ENCODE peak calls at places on chromosomes 16 and 17, in five cellular contexts. One of them, this sample, is unnamed.

GRCh38 chr16:21990381-21990944 is 10.5 kb downstream of the PDZD9 start:
- DNase-seq in T47D: no peak
- DNase-seq in NCI-H1105 treated with DMSO at 0.1 percent for 48 hours: peak
- DNase-seq in iris pigment epithelial cell: no peak
- DNase-seq in stimulated activated CD8-positive, alpha-beta memory T cell treated with anti-CD3 and anti-CD28 coated beads, Interleukin-7, amount 100 ng/mL, for 1 hour: no peak
- DNase-seq in this sample: peak

GRCh38 chr17:42428141-42428944 is 5.3 kb upstream of the CAVIN1 start:
- DNase-seq in iris pigment epithelial cell: peak
- DNase-seq in stimulated activated CD8-positive, alpha-beta memory T cell treated with anti-CD3 and anti-CD28 coated beads, Interleukin-7, amount 100 ng/mL, for 1 hour: no peak
- DNase-seq in T47D: peak
- DNase-seq in NCI-H1105 treated with DMSO at 0.1 percent for 48 hours: peak
- DNase-seq in this sample: peak

GRCh38 chr17:40122466-40122943 is 734 bp downstream of the MSL1 start:
- DNase-seq in iris pigment epithelial cell: peak
- DNase-seq in stimulated activated CD8-positive, alpha-beta memory T cell treated with anti-CD3 and anti-CD28 coated beads, Interleukin-7, amount 100 ng/mL, for 1 hour: no peak
- DNase-seq in NCI-H1105 treated with DMSO at 0.1 percent for 48 hours: peak
- DNase-seq in T47D: peak
- DNase-seq in this sample: peak

GRCh38 chr17:43536236-43537088 is 9.7 kb downstream of the ETV4 start:
- DNase-seq in T47D: no peak
- DNase-seq in iris pigment epithelial cell: peak
- DNase-seq in NCI-H1105 treated with DMSO at 0.1 percent for 48 hours: no peak
- DNase-seq in stimulated activated CD8-positive, alpha-beta memory T cell treated with anti-CD3 and anti-CD28 coated beads, Interleukin-7, amount 100 ng/mL, for 1 hour: no peak
- DNase-seq in this sample: peak

GRCh38 chr16:58511933-58512815 is 3.1 kb upstream of the SETD6 start:
- DNase-seq in T47D: no peak
- DNase-seq in NCI-H1105 treated with DMSO at 0.1 percent for 48 hours: peak
- DNase-seq in iris pigment epithelial cell: peak
- DNase-seq in stimulated activated CD8-positive, alpha-beta memory T cell treated with anti-CD3 and anti-CD28 coated beads, Interleukin-7, amount 100 ng/mL, for 1 hour: peak
- DNase-seq in this sample: peak

GRCh38 chr17:41738077-41738800 is 3.8 kb upstream of the HAP1 start:
- DNase-seq in stimulated activated CD8-positive, alpha-beta memory T cell treated with anti-CD3 and anti-CD28 coated beads, Interleukin-7, amount 100 ng/mL, for 1 hour: peak
- DNase-seq in iris pigment epithelial cell: peak
- DNase-seq in T47D: peak
- DNase-seq in NCI-H1105 treated with DMSO at 0.1 percent for 48 hours: peak
- DNase-seq in this sample: peak

GRCh38 chr17:6677158-6677831 is 25.7 kb downstream of the C17orf100 start:
- DNase-seq in stimulated activated CD8-positive, alpha-beta memory T cell treated with anti-CD3 and anti-CD28 coated beads, Interleukin-7, amount 100 ng/mL, for 1 hour: no peak
- DNase-seq in NCI-H1105 treated with DMSO at 0.1 percent for 48 hours: no peak
- DNase-seq in T47D: no peak
- DNase-seq in iris pigment epithelial cell: peak
- DNase-seq in this sample: no peak

GRCh38 chr16:17743158-17743557 is 272.4 kb upstream of the XYLT1 start:
- DNase-seq in T47D: no peak
- DNase-seq in iris pigment epithelial cell: no peak
- DNase-seq in NCI-H1105 treated with DMSO at 0.1 percent for 48 hours: no peak
- DNase-seq in stimulated activated CD8-positive, alpha-beta memory T cell treated with anti-CD3 and anti-CD28 coated beads, Interleukin-7, amount 100 ng/mL, for 1 hour: no peak
- DNase-seq in this sample: no peak

GRCh38 chr17:265726-266125 is 84.3 kb upstream of the DOC2B start:
- DNase-seq in NCI-H1105 treated with DMSO at 0.1 percent for 48 hours: no peak
- DNase-seq in iris pigment epithelial cell: no peak
- DNase-seq in stimulated activated CD8-positive, alpha-beta memory T cell treated with anti-CD3 and anti-CD28 coated beads, Interleukin-7, amount 100 ng/mL, for 1 hour: no peak
- DNase-seq in T47D: no peak
- DNase-seq in this sample: no peak

This sample was measured in NCI-H69.